ENCODE peak calls at places on chromosomes 11 and 22, in six cellular contexts. P, M, X, Q, L and B are unnamed samples.

GRCh38 chr11:59197990-59198389 is 14.7 kb downstream of the MPEG1 start:
- DNase-seq in P (no peak), X (no peak), M (no peak), Q (no peak), L (no peak), B (no peak)

GRCh38 chr11:134638796-134639540 is 226.9 kb upstream of the B3GAT1 start:
- DNase-seq in Q (no peak), P (no peak), X (no peak), L (no peak), M (no peak), B (no peak)

GRCh38 chr11:72736452-72737069 is 15.6 kb downstream of the ARAP1 start:
- DNase-seq in Q (no peak), L (no peak), P (peak; percentile 56), M (peak; percentile 47), X (no peak), B (no peak)

GRCh38 chr11:110472858-110473257 is 43.1 kb downstream of the FDX1 start:
- DNase-seq in M (no peak), Q (no peak), P (no peak), X (no peak), L (no peak), B (no peak)

GRCh38 chr11:1162498-1163311 is 5.0 kb downstream of the MUC5AC start:
- DNase-seq in P (no peak), M (no peak), Q (peak; percentile 22), X (no peak), L (no peak), B (no peak)

GRCh38 chr11:80390546-80390945 is 949.7 kb upstream of the TENM4 start:
- DNase-seq in Q (no peak), X (no peak), M (no peak), L (no peak), P (no peak), B (no peak)

GRCh38 chr11:73585834-73586575 is 11.9 kb downstream of the FAM168A start:
- DNase-seq in M (no peak), Q (no peak), L (no peak), P (no peak), X (no peak), B (no peak)

GRCh38 chr11:121420398-121420797 is 31.7 kb upstream of the SORL1 start:
- DNase-seq in X (no peak), L (no peak), P (no peak), M (no peak), Q (no peak), B (no peak)

GRCh38 chr11:116882386-116882785 is 45.0 kb upstream of the APOA1 start:
- DNase-seq in P (no peak), L (no peak), M (no peak), Q (no peak), X (no peak), B (no peak)

GRCh38 chr11:38791346-38791961 is 2193.4 kb upstream of the RAG2 start:
- DNase-seq in Q (peak; percentile 57), X (peak; percentile 54), P (peak; percentile 22), M (peak; percentile 46), L (peak; percentile 5), B (no peak)

GRCh38 chr22:22045576-22046335 is 63.2 kb upstream of the TOP3B start:
- DNase-seq in X (no peak), L (no peak), M (no peak), Q (no peak), P (no peak), B (no peak)

GRCh38 chr11:93700830-93701229 is 39.3 kb downstream of the CEP295 start:
- DNase-seq in P (no peak), L (no peak), M (no peak), Q (no peak), X (no peak), B (no peak)

GRCh38 chr11:4430060-4430459 is 19.0 kb upstream of the OR52K2 start:
- DNase-seq in M (no peak), Q (no peak), L (no peak), X (no peak), P (no peak), B (no peak)

GRCh38 chr11:102111011-102111786 is 952 bp downstream of the YAP1 start:
- DNase-seq in L (peak; percentile 79), P (peak; percentile 69), M (no peak), Q (peak; percentile 50), X (peak; percentile 94), B (no peak)

GRCh38 chr11:8294251-8294935 is 30.7 kb upstream of the LMO1 start:
- DNase-seq in P (no peak), L (no peak), Q (no peak), X (no peak), M (no peak), B (no peak)

GRCh38 chr11:106495046-106495445 is 417.6 kb downstream of the AASDHPPT start:
- DNase-seq in L (no peak), X (no peak), Q (no peak), M (no peak), P (no peak), B (no peak)

GRCh38 chr11:2202071-2202899 is 30.7 kb upstream of the TH start:
- DNase-seq in X (no peak), M (no peak), L (no peak), P (no peak), Q (peak; percentile 19), B (no peak)

GRCh38 chr11:117239295-117239694 is 6.8 kb downstream of the RNF214 start:
- DNase-seq in L (no peak), Q (no peak), X (no peak), P (peak; percentile 37), M (no peak), B (no peak)

GRCh38 chr22:22461111-22461510 is 47.4 kb downstream of the ZNF280B start:
- DNase-seq in L (no peak), M (no peak), Q (no peak), X (no peak), P (no peak), B (no peak)

GRCh38 chr11:126992065-126992803 is 8.3 kb downstream of the KIRREL3 start:
- DNase-seq in L (no peak), Q (no peak), M (no peak), P (peak; percentile 71), X (no peak), B (no peak)

GRCh38 chr11:32231909-32232493 is 141.1 kb downstream of the RCN1 start:
- DNase-seq in P (peak; percentile 35), X (peak; percentile 13), L (peak; percentile 23), M (no peak), Q (peak; percentile 33), B (no peak)

GRCh38 chr11:109034341-109034696 is 369.4 kb downstream of the DDX10 start:
- DNase-seq in X (no peak), M (no peak), L (no peak), Q (no peak), P (no peak), B (no peak)

GRCh38 chr11:33669598-33670249 is 30.9 kb downstream of the C11orf91 start:
- DNase-seq in P (no peak), X (no peak), Q (no peak), L (no peak), M (no peak), B (no peak)

GRCh38 chr11:110305169-110306018 is 9.0 kb upstream of the RDX start:
- DNase-seq in Q (peak; percentile 37), M (no peak), P (no peak), X (peak; percentile 82), L (no peak), B (no peak)

GRCh38 chr22:20441631-20442484 is 4.2 kb upstream of the SCARF2 start:
- DNase-seq in L (no peak), Q (no peak), M (no peak), P (no peak), X (no peak), B (no peak)

GRCh38 chr11:61460474-61460881 is 30.6 kb downstream of the SDHAF2 start:
- DNase-seq in M (no peak), P (no peak), X (no peak), L (no peak), Q (no peak), B (no peak)

GRCh38 chr11:65918211-65919150 is at the start of gene C11orf68:
- DNase-seq in P (no peak), X (no peak), L (no peak), Q (no peak), M (no peak), B (no peak)
- TF ChIP-seq CHD2 in P (no peak), X (no peak), L (no peak), Q (no peak), M (no peak), B (no peak)

GRCh38 chr22:24465975-24466374 is 29.2 kb upstream of the UPB1 start:
- DNase-seq in P (no peak), L (no peak), M (no peak), Q (no peak), X (no peak), B (no peak)

GRCh38 chr22:24467340-24467739 is 27.8 kb upstream of the UPB1 start:
- DNase-seq in M (no peak), L (no peak), P (no peak), Q (no peak), X (no peak), B (no peak)

GRCh38 chr22:24465566-24465965 is 29.6 kb upstream of the UPB1 start:
- DNase-seq in Q (no peak), L (no peak), P (no peak), X (peak; percentile 24), M (no peak), B (no peak)

GRCh38 chr22:24471570-24471969 is 23.6 kb upstream of the UPB1 start:
- DNase-seq in L (no peak), X (no peak), M (no peak), P (no peak), Q (no peak), B (no peak)

GRCh38 chr22:24466831-24467249 is 28.3 kb upstream of the UPB1 start:
- DNase-seq in L (no peak), P (no peak), X (no peak), M (no peak), Q (no peak), B (no peak)
- TF ChIP-seq CHD2 in L (no peak), P (no peak), X (no peak), M (no peak), Q (no peak), B (no peak)

DNA sequence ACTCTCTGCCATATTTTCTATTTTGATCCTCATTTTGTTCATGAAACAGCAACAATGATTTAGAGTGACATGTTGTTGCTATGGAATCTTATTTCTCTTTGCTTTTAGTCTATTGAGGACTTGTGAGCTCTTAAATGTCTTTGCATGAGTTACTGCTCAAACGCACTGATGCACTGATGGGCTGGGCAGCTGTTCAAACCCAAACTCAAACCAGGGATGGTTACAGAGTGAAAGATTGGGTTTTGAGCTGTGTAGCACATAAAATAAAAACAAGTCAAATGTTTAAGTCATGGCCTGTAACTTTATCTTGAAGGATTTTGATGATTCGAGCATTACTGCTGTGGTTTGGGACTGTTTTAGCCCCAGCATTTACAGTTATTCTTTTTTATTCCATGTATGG is 20.1 kb upstream of the NCAM1 start:
- DNase-seq in M (no peak), Q (no peak), L (no peak), P (no peak), X (no peak), B (no peak)
- TF ChIP-seq CHD2 in M (no peak), Q (no peak), L (no peak), P (no peak), X (no peak), B (no peak)

DNA sequence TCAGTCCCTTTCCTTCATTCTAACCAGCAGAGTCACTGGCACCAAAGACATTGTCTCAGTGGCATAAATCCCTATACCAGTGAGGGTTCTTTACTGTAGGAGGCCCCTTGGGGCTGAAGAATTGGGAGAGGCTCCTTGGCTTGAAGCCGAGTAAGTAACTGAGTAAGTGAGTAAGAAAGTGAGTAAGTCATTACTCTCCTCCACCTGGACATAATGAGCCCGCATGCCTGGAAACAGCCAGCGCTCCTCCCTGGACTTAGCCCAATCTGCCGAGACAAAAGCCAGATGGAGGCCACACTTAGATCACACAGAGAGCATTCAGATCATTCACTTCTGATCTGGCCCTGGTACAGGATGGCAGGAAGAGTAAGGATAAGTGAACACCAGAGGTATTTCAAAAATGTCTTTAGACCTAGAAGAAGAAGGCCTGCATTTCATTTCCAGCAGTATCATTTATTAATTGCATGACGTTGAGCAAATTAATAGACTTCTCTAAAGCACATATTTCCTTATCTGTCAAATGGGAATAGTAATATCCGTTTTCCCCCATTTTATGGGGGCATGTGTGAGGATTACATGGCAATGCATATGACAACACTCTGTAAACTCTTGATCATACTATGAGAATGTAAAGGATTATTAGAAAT is 8.2 kb upstream of the MICAL3 start:
- DNase-seq in M (no peak), L (no peak), Q (no peak), X (no peak), P (no peak), B (no peak)
- TF ChIP-seq CHD2 in M (no peak), L (no peak), Q (no peak), X (no peak), P (no peak), B (no peak)